ENCODE peak calls at places on chromosomes 13 and 19, in ten cellular contexts. K is stomach, O is SW480, S is hippocampal formation, M is T follicular helper cell, A is A172, U is cerebellum, T is omental fat pad, F is left kidney, C is uterus. Q is an unnamed sample.

GRCh38 chr19:50222691-50223438 is 19.4 kb downstream of the MYH14 start:
- DNase-seq in F (no peak), S (no peak), K (no peak), O (no peak), U (no peak), A (no peak), C (no peak), T (no peak), M (no peak), Q (no peak)

GRCh38 chr13:44249439-44249838 is 124.2 kb upstream of the SERP2 start:
- DNase-seq in U (no peak), T (no peak), M (no peak), S (no peak), F (peak; percentile 46), A (no peak), K (no peak), O (no peak), C (peak; percentile 66), Q (no peak)

GRCh38 chr19:33100894-33101644 is 20.1 kb downstream of the GPATCH1 start:
- DNase-seq in T (no peak), M (no peak), F (no peak), C (no peak), S (no peak), O (no peak), A (peak; percentile 38), U (no peak), K (peak; percentile 68), Q (no peak)

GRCh38 chr19:3919793-3920192 is 13.1 kb upstream of the NMRK2 start:
- DNase-seq in U (no peak), O (no peak), A (no peak), T (no peak), C (no peak), K (no peak), F (no peak), M (no peak), S (no peak), Q (no peak)

GRCh38 chr19:17328517-17329060 is 6.1 kb downstream of the ANO8 start:
- DNase-seq in A (no peak), O (no peak), U (no peak), S (no peak), K (no peak), T (no peak), M (no peak), C (no peak), F (peak; percentile 62), Q (no peak)

GRCh38 chr13:41605319-41606285 is 148.3 kb downstream of the RGCC start:
- DNase-seq in K (no peak), A (no peak), C (no peak), U (no peak), S (no peak), F (no peak), M (no peak), O (no peak), T (no peak), Q (no peak)

GRCh38 chr19:28868836-28869235 is 344.1 kb downstream of the UQCRFS1 start:
- DNase-seq in M (no peak), K (no peak), U (no peak), A (no peak), T (no peak), S (no peak), C (no peak), O (no peak), F (no peak), Q (no peak)

GRCh38 chr19:30065680-30066606 is 123.9 kb downstream of the URI1 start:
- DNase-seq in M (no peak), A (no peak), C (no peak), O (no peak), T (no peak), K (peak; percentile 23), F (no peak), U (no peak), S (no peak), Q (peak; percentile 43)

GRCh38 chr13:90502143-90502542 is 845.3 kb upstream of the MIR17HG start:
- DNase-seq in T (no peak), A (no peak), O (no peak), U (no peak), M (no peak), F (no peak), S (no peak), C (no peak), K (no peak), Q (no peak)

GRCh38 chr13:77235456-77236022 is 91.4 kb downstream of the MYCBP2 start:
- DNase-seq in C (no peak), M (no peak), S (no peak), O (no peak), U (no peak), T (no peak), F (no peak), K (no peak), A (no peak), Q (no peak)

GRCh38 chr19:16375157-16375935 is 50.7 kb downstream of the KLF2 start:
- DNase-seq in T (no peak), F (no peak), O (no peak), S (no peak), C (no peak), A (no peak), U (no peak), K (no peak), M (no peak), Q (no peak)

GRCh38 chr13:23899555-23899954 is 2.3 kb upstream of the C1QTNF9B start:
- DNase-seq in K (no peak), M (peak; percentile 21), A (peak; percentile 24), T (no peak), C (peak; percentile 37), U (no peak), S (no peak), F (peak; percentile 72), O (no peak), Q (no peak)